ENCODE peak calls at places on chromosomes 13 and 19, in four cellular contexts. A, J, D and Y are unnamed samples.

GRCh38 chr13:29693297-29693945 is 97.9 kb upstream of the SLC7A1 start:
- DNase-seq in A (no peak), J (peak), D (no peak), Y (no peak)

GRCh38 chr19:57103573-57104277 is 16.1 kb upstream of the USP29 start:
- DNase-seq in A (no peak), J (peak), D (peak), Y (peak)

GRCh38 chr13:42876810-42877550 is 95.6 kb downstream of the FAM216B start:
- DNase-seq in A (no peak), J (no peak), D (peak), Y (no peak)

GRCh38 chr19:1366899-1367870 is 16.5 kb upstream of the NDUFS7 start:
- DNase-seq in A (no peak), J (no peak), D (no peak), Y (no peak)

GRCh38 chr19:885536-886224 is 7.3 kb downstream of the MED16 start:
- DNase-seq in A (no peak), J (no peak), D (no peak), Y (no peak)

GRCh38 chr13:79283742-79284141 is 122.3 kb downstream of the RBM26 start:
- DNase-seq in A (no peak), J (no peak), D (no peak), Y (no peak)

GRCh38 chr19:29810504-29810871 is 1.3 kb upstream of the CCNE1 start:
- DNase-seq in A (no peak), J (peak), D (no peak), Y (no peak)

GRCh38 chr19:35090160-35090794 is 25.3 kb upstream of the FXYD3 start:
- DNase-seq in A (no peak), J (peak), D (peak), Y (peak)

GRCh38 chr13:80755925-80756324 is 415.0 kb upstream of the SPRY2 start:
- DNase-seq in A (no peak), J (peak), D (no peak), Y (peak)

GRCh38 chr13:25654332-25654731 is 282.6 kb downstream of the ATP8A2 start:
- DNase-seq in A (no peak), J (no peak), D (no peak), Y (no peak)

GRCh38 chr13:112775791-112776279 is 86.0 kb downstream of the ATP11A start:
- DNase-seq in A (no peak), J (no peak), D (peak), Y (no peak)

GRCh38 chr13:113845055-113845454 is 18.8 kb downstream of the GAS6 start:
- DNase-seq in A (no peak), J (peak), D (no peak), Y (no peak)

GRCh38 chr19:36169084-36169760 is 17.0 kb upstream of the COX7A1 start:
- DNase-seq in A (no peak), J (peak), D (no peak), Y (peak)

GRCh38 chr19:5022066-5022860 is 53.4 kb downstream of the KDM4B start:
- DNase-seq in A (no peak), J (peak), D (no peak), Y (no peak)

GRCh38 chr19:5025027-5025426 is 56.1 kb downstream of the KDM4B start:
- DNase-seq in A (no peak), J (no peak), D (no peak), Y (no peak)

GRCh38 chr19:5020368-5020767 is 51.5 kb downstream of the KDM4B start:
- DNase-seq in A (no peak), J (no peak), D (no peak), Y (no peak)

GRCh38 chr19:5024282-5024681 is 55.4 kb downstream of the KDM4B start:
- DNase-seq in A (no peak), J (no peak), D (no peak), Y (no peak)

GRCh38 chr19:5023128-5023571 is 54.2 kb downstream of the KDM4B start:
- DNase-seq in A (no peak), J (peak), D (no peak), Y (no peak)
- H3K27ac ChIP-seq in A (no peak), J (peak), D (no peak), Y (no peak)

DNA sequence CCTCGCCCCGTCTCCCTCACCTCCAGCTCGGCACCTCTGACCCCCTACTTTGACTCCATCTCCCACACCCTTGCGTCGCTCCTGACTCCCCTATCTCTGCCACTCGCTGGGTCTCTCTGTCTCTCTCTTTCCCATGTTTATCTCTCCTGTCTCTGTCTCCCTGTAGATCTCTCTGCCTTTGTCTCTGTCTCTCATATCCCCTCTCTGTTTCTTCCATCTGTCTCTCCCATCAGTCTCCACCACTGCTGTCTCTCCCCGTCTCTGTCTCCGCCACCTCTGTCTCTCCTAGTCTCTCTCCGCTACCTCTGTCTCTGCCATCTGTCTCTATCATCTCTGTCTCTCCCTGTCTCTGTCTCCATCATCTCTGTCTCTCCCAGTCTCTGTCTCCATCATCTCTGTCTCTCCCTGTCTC is 12.4 kb upstream of the BBC3 start:
- DNase-seq in A (no peak), J (no peak), D (no peak), Y (no peak)
- H3K27ac ChIP-seq in A (no peak), J (no peak), D (peak), Y (peak)

GRCh38 chr13:52084971-52085370 is 43.9 kb downstream of the NEK5 start:
- DNase-seq in A (no peak), J (no peak), D (no peak), Y (no peak)

GRCh38 chr13:52085416-52085815 is 43.5 kb downstream of the NEK5 start:
- DNase-seq in A (no peak), J (no peak), D (no peak), Y (no peak)
- H3K27ac ChIP-seq in A (no peak), J (no peak), D (no peak), Y (no peak)

DNA sequence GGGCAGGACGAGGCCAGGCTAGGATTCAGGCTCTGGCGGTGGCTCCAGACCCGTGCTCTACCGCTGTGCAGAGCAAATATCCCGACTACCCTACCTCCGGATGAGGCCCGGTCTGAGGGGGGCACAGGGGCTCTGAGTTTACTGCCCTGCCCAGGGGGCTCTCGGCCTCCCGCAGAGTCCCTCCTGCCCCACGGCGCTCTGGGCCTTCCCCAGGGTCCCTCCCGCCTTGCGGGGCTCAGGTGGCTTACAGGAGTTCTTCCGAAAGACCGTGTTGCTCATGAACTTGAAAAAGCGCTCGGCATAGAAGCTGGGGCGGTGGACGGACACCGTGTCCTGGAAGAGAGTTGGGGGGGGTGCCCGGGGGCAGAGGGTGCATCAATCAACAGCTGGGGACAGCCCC is 19.1 kb upstream of the CACTIN start:
- DNase-seq in A (no peak), J (no peak), D (no peak), Y (no peak)
- H3K27ac ChIP-seq in A (no peak), J (no peak), D (no peak), Y (no peak)

GRCh38 chr19:10876459-10877240 is 5.3 kb downstream of the CARM1 start:
- DNase-seq in A (no peak), J (no peak), D (no peak), Y (no peak)
- H3K27ac ChIP-seq in A (peak), J (no peak), D (no peak), Y (peak)

GRCh38 chr13:95553271-95553588 is 710 bp downstream of the CLDN10 start:
- DNase-seq in A (no peak), J (no peak), D (peak), Y (no peak)

GRCh38 chr13:95547531-95548167 is 4.9 kb upstream of the CLDN10 start:
- DNase-seq in A (no peak), J (no peak), D (peak), Y (no peak)

GRCh38 chr13:95553614-95554385 is 1.3 kb downstream of the CLDN10 start:
- DNase-seq in A (no peak), J (no peak), D (peak), Y (no peak)

GRCh38 chr13:95552539-95553270 is at the start of gene CLDN10:
- DNase-seq in A (no peak), J (no peak), D (peak), Y (no peak)

DNA sequence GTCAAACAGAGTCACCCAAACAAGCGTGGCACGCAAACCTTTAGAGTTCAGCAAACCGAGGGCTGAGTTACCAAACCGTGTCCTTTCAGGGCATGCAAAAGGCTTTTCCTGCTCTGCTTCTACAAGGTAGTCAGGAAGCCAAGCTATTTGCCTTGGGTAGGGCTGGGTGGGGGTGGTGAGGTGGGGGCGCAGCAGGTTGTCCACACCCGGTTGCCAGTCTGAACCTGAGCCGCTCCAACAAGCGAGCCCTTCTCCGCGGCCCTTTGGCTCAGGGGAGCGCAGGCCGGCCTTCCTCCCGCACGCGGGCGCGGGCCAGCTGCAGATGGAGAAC is 347 bp upstream of the CLDN10 start:
- DNase-seq in A (no peak), J (no peak), D (no peak), Y (no peak)
- H3K27ac ChIP-seq in A (no peak), J (no peak), D (no peak), Y (no peak)

GRCh38 chr19:48868196-48868886 is at the start of gene PLEKHA4:
- DNase-seq in A (no peak), J (peak), D (no peak), Y (peak)
- H3K27ac ChIP-seq in A (peak), J (peak), D (no peak), Y (peak)

GRCh38 chr13:48232420-48233096 is 448 bp upstream of the ITM2B start:
- DNase-seq in A (no peak), J (peak), D (peak), Y (no peak)
- H3K27ac ChIP-seq in A (peak), J (peak), D (no peak), Y (no peak)

DNA sequence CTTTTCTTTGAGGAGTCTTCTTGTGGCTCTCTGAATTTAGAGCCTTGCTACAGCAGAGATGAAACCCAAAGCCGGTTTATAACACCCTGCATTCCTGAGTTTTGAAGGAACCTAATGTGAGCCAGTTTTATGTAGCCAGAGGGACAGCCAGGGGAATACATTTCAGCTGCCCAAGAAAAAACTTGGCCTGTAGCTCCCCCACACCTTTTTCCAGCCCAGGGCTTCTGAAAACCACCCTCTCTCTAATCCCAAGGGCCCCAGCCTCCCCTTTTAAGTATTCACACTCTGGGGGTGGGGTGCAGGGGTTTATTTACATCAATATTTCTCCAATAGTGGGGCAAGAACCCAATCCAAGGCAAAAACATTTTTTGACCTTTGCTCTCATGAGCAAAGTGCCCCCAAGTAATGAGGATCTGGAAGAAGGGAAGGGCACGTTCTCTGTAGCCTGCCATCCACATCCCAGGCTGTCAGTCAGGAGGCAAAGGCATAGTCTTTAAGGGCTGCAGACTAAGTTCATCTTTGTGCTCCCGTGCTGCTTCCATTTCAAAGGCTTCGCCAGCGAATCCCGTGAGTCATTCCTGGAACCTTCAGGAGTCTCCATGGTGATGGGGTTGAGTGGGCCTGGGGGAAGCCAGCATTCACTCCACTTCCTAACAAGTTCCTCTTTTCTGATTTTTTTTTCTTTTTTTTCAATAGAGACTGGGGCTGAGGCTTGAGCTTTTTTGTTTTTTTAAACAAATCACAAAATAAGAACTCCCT is 33.2 kb upstream of the MEDAG start:
- DNase-seq in A (peak), J (peak), D (peak), Y (peak)
- H3K27ac ChIP-seq in A (peak), J (no peak), D (peak), Y (no peak)

DNA sequence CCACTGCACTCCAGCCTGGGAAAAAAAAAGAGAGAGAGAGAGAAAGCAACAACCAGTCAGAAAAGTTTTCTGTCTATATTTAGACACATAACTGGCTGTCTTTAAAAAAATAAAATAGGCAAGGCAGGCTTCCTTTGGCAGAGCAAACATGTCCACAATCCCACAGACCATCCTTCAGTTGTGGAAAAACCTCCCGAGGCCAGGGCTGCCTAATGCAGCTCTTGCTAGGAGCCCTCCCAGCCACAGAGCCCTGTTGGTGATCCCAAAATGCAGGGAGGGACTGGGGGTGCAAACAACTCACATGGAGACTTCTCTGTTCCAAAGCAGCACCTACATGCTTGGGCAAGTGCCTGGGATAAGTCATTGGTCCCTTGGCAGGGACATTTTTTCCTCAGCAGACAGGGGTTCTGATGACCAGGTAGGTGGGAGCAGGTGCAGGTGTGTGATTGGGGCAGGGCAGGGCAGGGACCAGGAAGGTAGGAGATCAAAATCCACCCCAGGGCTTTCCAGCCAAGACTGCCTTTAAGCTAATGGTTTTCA is 178.6 kb downstream of the USP12 start:
- DNase-seq in A (no peak), J (no peak), D (no peak), Y (no peak)
- H3K27ac ChIP-seq in A (no peak), J (no peak), D (no peak), Y (no peak)